ENCODE peak calls at places on chromosome 20, in ten cellular contexts. One of them, this sample, is unnamed.

GRCh38 chr20:14477125-14477524 is 139.7 kb upstream of the FLRT3 start:
- DNase-seq in ovary: no peak
- DNase-seq in activated effector memory CD4-positive, alpha-beta T cell treated with Interleukin-2 at 50 U/mL for 16 hours: no peak
- DNase-seq in NCI-H2171 treated with DMSO at 0.1 percent for 48 hours: no peak
- DNase-seq in H9: no peak
- DNase-seq in effector memory CD4-positive, alpha-beta T cell: no peak
- DNase-seq in cardiac fibroblast: peak; percentile 14
- DNase-seq in AG20443: peak; percentile 80
- DNase-seq in NCI-H524: no peak
- DNase-seq in endothelial cell: no peak
- DNase-seq in this sample: no peak

GRCh38 chr20:31740208-31740607 is 1.1 kb downstream of the TPX2 start:
- DNase-seq in effector memory CD4-positive, alpha-beta T cell: no peak
- DNase-seq in NCI-H2171 treated with DMSO at 0.1 percent for 48 hours: peak; percentile 39
- DNase-seq in endothelial cell: no peak
- DNase-seq in H9: no peak
- DNase-seq in ovary: no peak
- DNase-seq in AG20443: peak; percentile 46
- DNase-seq in NCI-H524: no peak
- DNase-seq in cardiac fibroblast: peak; percentile 60
- DNase-seq in activated effector memory CD4-positive, alpha-beta T cell treated with Interleukin-2 at 50 U/mL for 16 hours: no peak
- DNase-seq in this sample: no peak

GRCh38 chr20:22836877-22837276 is 198.2 kb upstream of the SSTR4 start:
- DNase-seq in effector memory CD4-positive, alpha-beta T cell: no peak
- DNase-seq in AG20443: no peak
- DNase-seq in endothelial cell: no peak
- DNase-seq in NCI-H524: no peak
- DNase-seq in cardiac fibroblast: peak; percentile 51
- DNase-seq in NCI-H2171 treated with DMSO at 0.1 percent for 48 hours: no peak
- DNase-seq in H9: no peak
- DNase-seq in ovary: no peak
- DNase-seq in activated effector memory CD4-positive, alpha-beta T cell treated with Interleukin-2 at 50 U/mL for 16 hours: no peak
- DNase-seq in this sample: no peak

GRCh38 chr20:46401478-46401860 is 4.9 kb downstream of the ELMO2 start:
- DNase-seq in effector memory CD4-positive, alpha-beta T cell: no peak
- DNase-seq in cardiac fibroblast: no peak
- DNase-seq in NCI-H524: peak; percentile 10
- DNase-seq in activated effector memory CD4-positive, alpha-beta T cell treated with Interleukin-2 at 50 U/mL for 16 hours: no peak
- DNase-seq in AG20443: no peak
- DNase-seq in ovary: no peak
- DNase-seq in endothelial cell: no peak
- DNase-seq in NCI-H2171 treated with DMSO at 0.1 percent for 48 hours: no peak
- DNase-seq in H9: no peak
- DNase-seq in this sample: no peak

GRCh38 chr20:41287327-41287726 is 30.2 kb downstream of the ZHX3 start:
- DNase-seq in NCI-H2171 treated with DMSO at 0.1 percent for 48 hours: no peak
- DNase-seq in H9: no peak
- DNase-seq in NCI-H524: no peak
- DNase-seq in activated effector memory CD4-positive, alpha-beta T cell treated with Interleukin-2 at 50 U/mL for 16 hours: no peak
- DNase-seq in AG20443: peak; percentile 39
- DNase-seq in effector memory CD4-positive, alpha-beta T cell: no peak
- DNase-seq in endothelial cell: no peak
- DNase-seq in cardiac fibroblast: peak; percentile 57
- DNase-seq in ovary: no peak
- DNase-seq in this sample: no peak

GRCh38 chr20:61639200-61639599 is 387.1 kb downstream of the CDH4 start:
- DNase-seq in activated effector memory CD4-positive, alpha-beta T cell treated with Interleukin-2 at 50 U/mL for 16 hours: no peak
- DNase-seq in cardiac fibroblast: no peak
- DNase-seq in NCI-H524: no peak
- DNase-seq in AG20443: no peak
- DNase-seq in H9: no peak
- DNase-seq in ovary: no peak
- DNase-seq in effector memory CD4-positive, alpha-beta T cell: no peak
- DNase-seq in endothelial cell: no peak
- DNase-seq in NCI-H2171 treated with DMSO at 0.1 percent for 48 hours: no peak
- DNase-seq in this sample: no peak

GRCh38 chr20:43191946-43192847 is 2.5 kb upstream of the PTPRT start:
- DNase-seq in H9: peak; percentile 80
- DNase-seq in ovary: no peak
- DNase-seq in endothelial cell: peak; percentile 23
- DNase-seq in NCI-H524: no peak
- DNase-seq in effector memory CD4-positive, alpha-beta T cell: no peak
- DNase-seq in cardiac fibroblast: no peak
- DNase-seq in AG20443: peak; percentile 53
- DNase-seq in activated effector memory CD4-positive, alpha-beta T cell treated with Interleukin-2 at 50 U/mL for 16 hours: no peak
- DNase-seq in NCI-H2171 treated with DMSO at 0.1 percent for 48 hours: no peak
- DNase-seq in this sample: peak; percentile 46

GRCh38 chr20:21529863-21530262 is 16.0 kb upstream of the NKX2-2 start:
- DNase-seq in effector memory CD4-positive, alpha-beta T cell: no peak
- DNase-seq in activated effector memory CD4-positive, alpha-beta T cell treated with Interleukin-2 at 50 U/mL for 16 hours: no peak
- DNase-seq in NCI-H2171 treated with DMSO at 0.1 percent for 48 hours: peak; percentile 82
- DNase-seq in ovary: no peak
- DNase-seq in AG20443: no peak
- DNase-seq in NCI-H524: peak; percentile 23
- DNase-seq in cardiac fibroblast: no peak
- DNase-seq in endothelial cell: no peak
- DNase-seq in H9: peak; percentile 21
- DNase-seq in this sample: no peak

GRCh38 chr20:24694727-24695528 is 225.5 kb downstream of the SYNDIG1 start:
- DNase-seq in NCI-H2171 treated with DMSO at 0.1 percent for 48 hours: no peak
- DNase-seq in AG20443: peak; percentile 39
- DNase-seq in H9: peak; percentile 15
- DNase-seq in activated effector memory CD4-positive, alpha-beta T cell treated with Interleukin-2 at 50 U/mL for 16 hours: no peak
- DNase-seq in ovary: peak; percentile 27
- DNase-seq in NCI-H524: no peak
- DNase-seq in endothelial cell: no peak
- DNase-seq in effector memory CD4-positive, alpha-beta T cell: no peak
- DNase-seq in cardiac fibroblast: no peak
- DNase-seq in this sample: no peak

GRCh38 chr20:33893314-33893713 is 82.2 kb downstream of the CHMP4B start:
- DNase-seq in endothelial cell: no peak
- DNase-seq in NCI-H2171 treated with DMSO at 0.1 percent for 48 hours: no peak
- DNase-seq in ovary: no peak
- DNase-seq in AG20443: peak; percentile 86
- DNase-seq in NCI-H524: no peak
- DNase-seq in effector memory CD4-positive, alpha-beta T cell: no peak
- DNase-seq in H9: no peak
- DNase-seq in activated effector memory CD4-positive, alpha-beta T cell treated with Interleukin-2 at 50 U/mL for 16 hours: no peak
- DNase-seq in cardiac fibroblast: peak; percentile 43
- DNase-seq in this sample: no peak

GRCh38 chr20:10504893-10505292 is 69.8 kb downstream of the SLX4IP start:
- DNase-seq in endothelial cell: no peak
- DNase-seq in ovary: no peak
- DNase-seq in effector memory CD4-positive, alpha-beta T cell: no peak
- DNase-seq in NCI-H524: no peak
- DNase-seq in H9: no peak
- DNase-seq in cardiac fibroblast: peak; percentile 60
- DNase-seq in NCI-H2171 treated with DMSO at 0.1 percent for 48 hours: peak; percentile 29
- DNase-seq in activated effector memory CD4-positive, alpha-beta T cell treated with Interleukin-2 at 50 U/mL for 16 hours: no peak
- DNase-seq in AG20443: no peak
- DNase-seq in this sample: no peak

GRCh38 chr20:18428490-18429173 is 38.2 kb downstream of the DZANK1 start:
- DNase-seq in effector memory CD4-positive, alpha-beta T cell: no peak
- DNase-seq in ovary: peak; percentile 38
- DNase-seq in NCI-H524: no peak
- DNase-seq in H9: no peak
- DNase-seq in endothelial cell: no peak
- DNase-seq in AG20443: no peak
- DNase-seq in cardiac fibroblast: peak; percentile 80
- DNase-seq in NCI-H2171 treated with DMSO at 0.1 percent for 48 hours: no peak
- DNase-seq in activated effector memory CD4-positive, alpha-beta T cell treated with Interleukin-2 at 50 U/mL for 16 hours: no peak
- DNase-seq in this sample: no peak

GRCh38 chr20:37543828-37544227 is 16.2 kb upstream of the BLCAP start:
- DNase-seq in activated effector memory CD4-positive, alpha-beta T cell treated with Interleukin-2 at 50 U/mL for 16 hours: no peak
- DNase-seq in ovary: no peak
- DNase-seq in NCI-H2171 treated with DMSO at 0.1 percent for 48 hours: no peak
- DNase-seq in cardiac fibroblast: peak; percentile 59
- DNase-seq in AG20443: peak; percentile 74
- DNase-seq in H9: peak; percentile 25
- DNase-seq in endothelial cell: no peak
- DNase-seq in effector memory CD4-positive, alpha-beta T cell: no peak
- DNase-seq in NCI-H524: peak; percentile 18
- DNase-seq in this sample: no peak

GRCh38 chr20:50969912-50970311 is 11.3 kb downstream of the MOCS3 start:
- DNase-seq in cardiac fibroblast: no peak
- DNase-seq in ovary: no peak
- DNase-seq in NCI-H2171 treated with DMSO at 0.1 percent for 48 hours: no peak
- DNase-seq in NCI-H524: no peak
- DNase-seq in endothelial cell: no peak
- DNase-seq in H9: no peak
- DNase-seq in effector memory CD4-positive, alpha-beta T cell: no peak
- DNase-seq in activated effector memory CD4-positive, alpha-beta T cell treated with Interleukin-2 at 50 U/mL for 16 hours: no peak
- DNase-seq in AG20443: no peak
- DNase-seq in this sample: no peak

GRCh38 chr20:32010096-32010495 is at the start of gene CCM2L:
- DNase-seq in AG20443: no peak
- DNase-seq in H9: no peak
- DNase-seq in endothelial cell: peak; percentile 38
- DNase-seq in NCI-H524: no peak
- DNase-seq in ovary: no peak
- DNase-seq in effector memory CD4-positive, alpha-beta T cell: no peak
- DNase-seq in activated effector memory CD4-positive, alpha-beta T cell treated with Interleukin-2 at 50 U/mL for 16 hours: no peak
- DNase-seq in cardiac fibroblast: no peak
- DNase-seq in NCI-H2171 treated with DMSO at 0.1 percent for 48 hours: no peak
- DNase-seq in this sample: no peak

GRCh38 chr20:57953638-57954037 is 243.8 kb upstream of the PMEPA1 start:
- DNase-seq in NCI-H524: no peak
- DNase-seq in endothelial cell: no peak
- DNase-seq in effector memory CD4-positive, alpha-beta T cell: no peak
- DNase-seq in ovary: no peak
- DNase-seq in AG20443: no peak
- DNase-seq in H9: no peak
- DNase-seq in NCI-H2171 treated with DMSO at 0.1 percent for 48 hours: no peak
- DNase-seq in activated effector memory CD4-positive, alpha-beta T cell treated with Interleukin-2 at 50 U/mL for 16 hours: no peak
- DNase-seq in cardiac fibroblast: no peak
- DNase-seq in this sample: no peak

GRCh38 chr20:62320581-62321354 is 18.0 kb downstream of the ADRM1 start:
- DNase-seq in H9: peak; percentile 72
- DNase-seq in endothelial cell: no peak
- DNase-seq in activated effector memory CD4-positive, alpha-beta T cell treated with Interleukin-2 at 50 U/mL for 16 hours: no peak
- DNase-seq in NCI-H524: no peak
- DNase-seq in effector memory CD4-positive, alpha-beta T cell: no peak
- DNase-seq in NCI-H2171 treated with DMSO at 0.1 percent for 48 hours: no peak
- DNase-seq in ovary: no peak
- DNase-seq in cardiac fibroblast: no peak
- DNase-seq in AG20443: no peak
- DNase-seq in this sample: no peak

GRCh38 chr20:36541227-36542018 is at the start of gene MYL9:
- DNase-seq in cardiac fibroblast: peak; percentile 85
- DNase-seq in NCI-H2171 treated with DMSO at 0.1 percent for 48 hours: no peak
- DNase-seq in effector memory CD4-positive, alpha-beta T cell: no peak
- DNase-seq in activated effector memory CD4-positive, alpha-beta T cell treated with Interleukin-2 at 50 U/mL for 16 hours: no peak
- DNase-seq in H9: peak; percentile 76
- DNase-seq in ovary: peak; percentile 96
- DNase-seq in NCI-H524: no peak
- DNase-seq in endothelial cell: peak; percentile 69
- DNase-seq in AG20443: peak; percentile 97
- DNase-seq in this sample: no peak

GRCh38 chr20:59647271-59647670 is 42.9 kb downstream of the PHACTR3 start:
- DNase-seq in cardiac fibroblast: no peak
- DNase-seq in NCI-H524: no peak
- DNase-seq in endothelial cell: no peak
- DNase-seq in H9: no peak
- DNase-seq in ovary: no peak
- DNase-seq in AG20443: no peak
- DNase-seq in NCI-H2171 treated with DMSO at 0.1 percent for 48 hours: no peak
- DNase-seq in effector memory CD4-positive, alpha-beta T cell: no peak
- DNase-seq in activated effector memory CD4-positive, alpha-beta T cell treated with Interleukin-2 at 50 U/mL for 16 hours: no peak
- DNase-seq in this sample: no peak

GRCh38 chr20:25421107-25421506 is 13.6 kb downstream of the GINS1 start:
- DNase-seq in NCI-H2171 treated with DMSO at 0.1 percent for 48 hours: no peak
- DNase-seq in effector memory CD4-positive, alpha-beta T cell: no peak
- DNase-seq in endothelial cell: no peak
- DNase-seq in NCI-H524: no peak
- DNase-seq in AG20443: no peak
- DNase-seq in H9: no peak
- DNase-seq in cardiac fibroblast: no peak
- DNase-seq in activated effector memory CD4-positive, alpha-beta T cell treated with Interleukin-2 at 50 U/mL for 16 hours: no peak
- DNase-seq in ovary: no peak
- DNase-seq in this sample: no peak

GRCh38 chr20:46621492-46621891 is 29.8 kb downstream of the SLC13A3 start:
- DNase-seq in effector memory CD4-positive, alpha-beta T cell: no peak
- DNase-seq in AG20443: peak; percentile 41
- DNase-seq in NCI-H524: no peak
- DNase-seq in cardiac fibroblast: peak; percentile 71
- DNase-seq in H9: no peak
- DNase-seq in NCI-H2171 treated with DMSO at 0.1 percent for 48 hours: no peak
- DNase-seq in endothelial cell: no peak
- DNase-seq in activated effector memory CD4-positive, alpha-beta T cell treated with Interleukin-2 at 50 U/mL for 16 hours: no peak
- DNase-seq in ovary: no peak
- DNase-seq in this sample: no peak

GRCh38 chr20:49792006-49792405 is 20.6 kb upstream of the SLC9A8 start:
- DNase-seq in activated effector memory CD4-positive, alpha-beta T cell treated with Interleukin-2 at 50 U/mL for 16 hours: no peak
- DNase-seq in ovary: no peak
- DNase-seq in NCI-H524: no peak
- DNase-seq in H9: no peak
- DNase-seq in NCI-H2171 treated with DMSO at 0.1 percent for 48 hours: no peak
- DNase-seq in endothelial cell: no peak
- DNase-seq in AG20443: no peak
- DNase-seq in effector memory CD4-positive, alpha-beta T cell: no peak
- DNase-seq in cardiac fibroblast: no peak
- DNase-seq in this sample: no peak

GRCh38 chr20:46568570-46569129 is 18.2 kb upstream of the OCSTAMP start:
- DNase-seq in endothelial cell: no peak
- DNase-seq in NCI-H2171 treated with DMSO at 0.1 percent for 48 hours: peak; percentile 65
- DNase-seq in activated effector memory CD4-positive, alpha-beta T cell treated with Interleukin-2 at 50 U/mL for 16 hours: no peak
- DNase-seq in H9: no peak
- DNase-seq in ovary: peak; percentile 91
- DNase-seq in effector memory CD4-positive, alpha-beta T cell: no peak
- DNase-seq in NCI-H524: no peak
- DNase-seq in cardiac fibroblast: peak; percentile 92
- DNase-seq in AG20443: peak; percentile 62
- DNase-seq in this sample: peak; percentile 50

GRCh38 chr20:23234311-23235078 is 116.1 kb upstream of the NXT1 start:
- DNase-seq in endothelial cell: no peak
- DNase-seq in effector memory CD4-positive, alpha-beta T cell: no peak
- DNase-seq in activated effector memory CD4-positive, alpha-beta T cell treated with Interleukin-2 at 50 U/mL for 16 hours: no peak
- DNase-seq in AG20443: peak; percentile 77
- DNase-seq in H9: no peak
- DNase-seq in NCI-H2171 treated with DMSO at 0.1 percent for 48 hours: no peak
- DNase-seq in NCI-H524: no peak
- DNase-seq in cardiac fibroblast: no peak
- DNase-seq in ovary: peak; percentile 34
- DNase-seq in this sample: no peak

GRCh38 chr20:62925420-62926228 is 681 bp downstream of the DIDO1 start:
- DNase-seq in effector memory CD4-positive, alpha-beta T cell: peak; percentile 48
- DNase-seq in AG20443: peak; percentile 38
- DNase-seq in endothelial cell: no peak
- DNase-seq in NCI-H2171 treated with DMSO at 0.1 percent for 48 hours: peak; percentile 52
- DNase-seq in NCI-H524: no peak
- DNase-seq in H9: no peak
- DNase-seq in ovary: no peak
- DNase-seq in activated effector memory CD4-positive, alpha-beta T cell treated with Interleukin-2 at 50 U/mL for 16 hours: peak; percentile 36
- DNase-seq in cardiac fibroblast: peak; percentile 26
- DNase-seq in this sample: peak; percentile 46

GRCh38 chr20:48607544-48607865 is 220.3 kb downstream of the PREX1 start:
- DNase-seq in H9: no peak
- DNase-seq in activated effector memory CD4-positive, alpha-beta T cell treated with Interleukin-2 at 50 U/mL for 16 hours: no peak
- DNase-seq in cardiac fibroblast: no peak
- DNase-seq in AG20443: no peak
- DNase-seq in effector memory CD4-positive, alpha-beta T cell: no peak
- DNase-seq in endothelial cell: no peak
- DNase-seq in NCI-H524: no peak
- DNase-seq in NCI-H2171 treated with DMSO at 0.1 percent for 48 hours: no peak
- DNase-seq in ovary: no peak
- DNase-seq in this sample: no peak

GRCh38 chr20:36703530-36703929 is 42.4 kb downstream of the NDRG3 start:
- DNase-seq in NCI-H524: no peak
- DNase-seq in NCI-H2171 treated with DMSO at 0.1 percent for 48 hours: no peak
- DNase-seq in activated effector memory CD4-positive, alpha-beta T cell treated with Interleukin-2 at 50 U/mL for 16 hours: no peak
- DNase-seq in H9: no peak
- DNase-seq in endothelial cell: no peak
- DNase-seq in AG20443: no peak
- DNase-seq in effector memory CD4-positive, alpha-beta T cell: no peak
- DNase-seq in cardiac fibroblast: no peak
- DNase-seq in ovary: no peak
- DNase-seq in this sample: no peak

GRCh38 chr20:34632870-34633452 is 43.9 kb downstream of the PIGU start:
- DNase-seq in NCI-H2171 treated with DMSO at 0.1 percent for 48 hours: no peak
- DNase-seq in AG20443: no peak
- DNase-seq in cardiac fibroblast: no peak
- DNase-seq in ovary: no peak
- DNase-seq in effector memory CD4-positive, alpha-beta T cell: no peak
- DNase-seq in activated effector memory CD4-positive, alpha-beta T cell treated with Interleukin-2 at 50 U/mL for 16 hours: no peak
- DNase-seq in H9: no peak
- DNase-seq in endothelial cell: no peak
- DNase-seq in NCI-H524: no peak
- DNase-seq in this sample: no peak

This sample was measured in HAP-1.